ENCODE peak calls at places on chromosomes 4 and X, in five cellular contexts. One of them, this sample, is unnamed.

GRCh38 chr4:107951551-107951950 is 20.2 kb downstream of the CYP2U1 start:
- ATAC-seq in central memory CD8-positive, alpha-beta T cell: no peak
- ATAC-seq in activated CD8-positive, alpha-beta T cell treated with anti-CD3 and anti-CD28 coated beads for 36 hours: no peak
- ATAC-seq in T-cell: no peak
- ATAC-seq in lower lobe of right lung: no peak
- ATAC-seq in this sample: no peak

GRCh38 chr4:142360657-142361056 is 485.4 kb downstream of the INPP4B start:
- ATAC-seq in central memory CD8-positive, alpha-beta T cell: no peak
- ATAC-seq in activated CD8-positive, alpha-beta T cell treated with anti-CD3 and anti-CD28 coated beads for 36 hours: peak
- ATAC-seq in T-cell: no peak
- ATAC-seq in lower lobe of right lung: no peak
- ATAC-seq in this sample: no peak

GRCh38 chr4:110085131-110085530 is 113.3 kb downstream of the ELOVL6 start:
- ATAC-seq in central memory CD8-positive, alpha-beta T cell: no peak
- ATAC-seq in activated CD8-positive, alpha-beta T cell treated with anti-CD3 and anti-CD28 coated beads for 36 hours: no peak
- ATAC-seq in T-cell: peak
- ATAC-seq in lower lobe of right lung: no peak
- ATAC-seq in this sample: no peak

GRCh38 chrX:104108955-104109354 is 3.4 kb upstream of the ZCCHC18 start:
- ATAC-seq in central memory CD8-positive, alpha-beta T cell: no peak
- ATAC-seq in activated CD8-positive, alpha-beta T cell treated with anti-CD3 and anti-CD28 coated beads for 36 hours: no peak
- ATAC-seq in T-cell: no peak
- ATAC-seq in lower lobe of right lung: no peak
- ATAC-seq in this sample: no peak

GRCh38 chr4:189941005-189941450 is 356 bp downstream of the FRG1 start:
- ATAC-seq in central memory CD8-positive, alpha-beta T cell: no peak
- ATAC-seq in activated CD8-positive, alpha-beta T cell treated with anti-CD3 and anti-CD28 coated beads for 36 hours: no peak
- ATAC-seq in T-cell: no peak
- ATAC-seq in lower lobe of right lung: no peak
- ATAC-seq in this sample: no peak

GRCh38 chr4:186236126-186236525 is 8.8 kb downstream of the KLKB1 start:
- ATAC-seq in central memory CD8-positive, alpha-beta T cell: no peak
- ATAC-seq in activated CD8-positive, alpha-beta T cell treated with anti-CD3 and anti-CD28 coated beads for 36 hours: no peak
- ATAC-seq in T-cell: no peak
- ATAC-seq in lower lobe of right lung: no peak
- ATAC-seq in this sample: no peak

GRCh38 chr4:90209922-90210321 is 82.7 kb downstream of the CCSER1 start:
- ATAC-seq in central memory CD8-positive, alpha-beta T cell: no peak
- ATAC-seq in activated CD8-positive, alpha-beta T cell treated with anti-CD3 and anti-CD28 coated beads for 36 hours: no peak
- ATAC-seq in T-cell: no peak
- ATAC-seq in lower lobe of right lung: no peak
- ATAC-seq in this sample: no peak

GRCh38 chrX:70168238-70169188 is 8.8 kb upstream of the DGAT2L6 start:
- ATAC-seq in central memory CD8-positive, alpha-beta T cell: no peak
- ATAC-seq in activated CD8-positive, alpha-beta T cell treated with anti-CD3 and anti-CD28 coated beads for 36 hours: no peak
- ATAC-seq in T-cell: no peak
- ATAC-seq in lower lobe of right lung: peak
- ATAC-seq in this sample: no peak

GRCh38 chr4:127145001-127145400 is 487.8 kb upstream of the INTU start:
- ATAC-seq in central memory CD8-positive, alpha-beta T cell: no peak
- ATAC-seq in activated CD8-positive, alpha-beta T cell treated with anti-CD3 and anti-CD28 coated beads for 36 hours: no peak
- ATAC-seq in T-cell: no peak
- ATAC-seq in lower lobe of right lung: peak
- ATAC-seq in this sample: no peak

This sample was measured in esophagus mucosa.